ENCODE peak calls at places on chromosomes 13 and 19, in five cellular contexts. One of them, this sample, is unnamed.

GRCh38 chr13:30022796-30023195 is 172.4 kb upstream of the UBL3 start:
- DNase-seq in HS-27A: no peak
- DNase-seq in HAP-1: no peak
- DNase-seq in ACHN: no peak
- DNase-seq in NCI-H2081: no peak
- DNase-seq in this sample: no peak

GRCh38 chr13:101698400-101698799 is 245.9 kb downstream of the ITGBL1 start:
- DNase-seq in HS-27A: no peak
- DNase-seq in HAP-1: no peak
- DNase-seq in ACHN: no peak
- DNase-seq in NCI-H2081: no peak
- DNase-seq in this sample: no peak

GRCh38 chr19:12782174-12782423 is 6.7 kb upstream of the HOOK2 start:
- DNase-seq in HS-27A: no peak
- DNase-seq in HAP-1: no peak
- DNase-seq in ACHN: no peak
- DNase-seq in NCI-H2081: no peak
- DNase-seq in this sample: no peak

GRCh38 chr13:20550799-20551198 is 16.2 kb upstream of the IFT88 start:
- DNase-seq in HS-27A: no peak
- DNase-seq in HAP-1: no peak
- DNase-seq in ACHN: no peak
- DNase-seq in NCI-H2081: no peak
- DNase-seq in this sample: no peak

GRCh38 chr19:20472854-20473253 is 92.7 kb downstream of the ZNF737 start:
- DNase-seq in HS-27A: no peak
- DNase-seq in HAP-1: no peak
- DNase-seq in ACHN: no peak
- DNase-seq in NCI-H2081: no peak
- DNase-seq in this sample: no peak

GRCh38 chr19:4971424-4971793 is 2.5 kb downstream of the KDM4B start:
- DNase-seq in HS-27A: no peak
- DNase-seq in HAP-1: peak; percentile 67
- DNase-seq in ACHN: no peak
- DNase-seq in NCI-H2081: peak; percentile 60
- DNase-seq in this sample: no peak

GRCh38 chr19:49932041-49932451 is 2.7 kb upstream of the NUP62 start:
- DNase-seq in HS-27A: no peak
- DNase-seq in HAP-1: no peak
- DNase-seq in ACHN: no peak
- DNase-seq in NCI-H2081: no peak
- DNase-seq in this sample: no peak

GRCh38 chr19:2582984-2583956 is 107.3 kb downstream of the GADD45B start:
- DNase-seq in HS-27A: no peak
- DNase-seq in HAP-1: no peak
- DNase-seq in ACHN: peak; percentile 8
- DNase-seq in NCI-H2081: no peak
- DNase-seq in this sample: no peak

GRCh38 chr13:22703601-22704209 is 477.1 kb upstream of the SGCG start:
- DNase-seq in HS-27A: no peak
- DNase-seq in HAP-1: peak; percentile 15
- DNase-seq in ACHN: no peak
- DNase-seq in NCI-H2081: peak; percentile 44
- DNase-seq in this sample: no peak

GRCh38 chr13:25860862-25861261 is 191.0 kb downstream of the SHISA2 start:
- DNase-seq in HS-27A: peak; percentile 7
- DNase-seq in HAP-1: no peak
- DNase-seq in ACHN: no peak
- DNase-seq in NCI-H2081: no peak
- DNase-seq in this sample: no peak

GRCh38 chr13:94595006-94595942 is 678 bp downstream of the TGDS start:
- DNase-seq in HS-27A: no peak
- DNase-seq in HAP-1: peak; percentile 36
- DNase-seq in ACHN: peak; percentile 28
- DNase-seq in NCI-H2081: peak; percentile 11
- DNase-seq in this sample: no peak

GRCh38 chr19:49338691-49339363 is 3.6 kb downstream of the CD37 start:
- DNase-seq in HS-27A: no peak
- DNase-seq in HAP-1: peak; percentile 64
- DNase-seq in ACHN: no peak
- DNase-seq in NCI-H2081: no peak
- DNase-seq in this sample: no peak

GRCh38 chr19:13969897-13970296 is 17.6 kb downstream of the DCAF15 start:
- DNase-seq in HS-27A: no peak
- DNase-seq in HAP-1: no peak
- DNase-seq in ACHN: no peak
- DNase-seq in NCI-H2081: no peak
- DNase-seq in this sample: no peak